ENCODE peak calls at places on chromosomes 13 and 19, in six cellular contexts. C is cardiac fibroblast, A is BJ, H is uterus, D is H1, N is ovary. B is an unnamed sample.
A peak's percentile ranks its signal among the peaks of the same experiment; 100 is the strongest.

GRCh38 chr19:3154957-3155736 is 19.3 kb downstream of the GNA15 start:
- DNase-seq in D (no peak), A (peak; percentile 96), N (no peak), C (peak; percentile 99), H (peak; percentile 87), B (peak; percentile 80)

GRCh38 chr19:50669319-50670101 is 20.3 kb downstream of the C19orf81 start:
- DNase-seq in C (peak; percentile 52), N (no peak), A (no peak), H (no peak), D (peak; percentile 67), B (no peak)

GRCh38 chr19:58350001-58350801 is 3.1 kb downstream of the A1BG start:
- DNase-seq in A (no peak), C (peak; percentile 15), N (no peak), D (no peak), H (no peak), B (no peak)

GRCh38 chr19:19543640-19544039 is 5.6 kb downstream of the CILP2 start:
- DNase-seq in C (no peak), N (no peak), A (no peak), D (no peak), H (no peak), B (no peak)

GRCh38 chr13:20182231-20182846 is 10.4 kb downstream of the GJB2 start:
- DNase-seq in C (peak; percentile 84), H (no peak), A (no peak), N (no peak), D (no peak), B (no peak)

GRCh38 chr19:883661-884211 is 9.3 kb downstream of the MED16 start:
- DNase-seq in C (no peak), D (no peak), N (no peak), H (no peak), A (no peak), B (no peak)

GRCh38 chr13:99389520-99390304 is 82.5 kb upstream of the GPR183 start:
- DNase-seq in N (no peak), H (no peak), A (no peak), C (no peak), D (no peak), B (no peak)

GRCh38 chr19:1045247-1045603 is 5.3 kb downstream of the ABCA7 start:
- DNase-seq in A (no peak), H (no peak), N (no peak), C (no peak), D (peak; percentile 85), B (peak; percentile 20)

GRCh38 chr19:16026756-16027155 is 49.5 kb upstream of the TPM4 start:
- DNase-seq in A (no peak), C (no peak), N (no peak), D (no peak), H (no peak), B (no peak)

GRCh38 chr19:51552996-51553725 is 17.9 kb upstream of the ZNF175 start:
- DNase-seq in H (no peak), D (peak; percentile 73), C (peak; percentile 68), A (no peak), N (peak; percentile 32), B (peak; percentile 66)

GRCh38 chr13:65090191-65090590 is 2139.9 kb downstream of the PCDH9 start:
- DNase-seq in D (no peak), C (no peak), A (no peak), H (no peak), N (no peak), B (no peak)

GRCh38 chr13:28620011-28620830 is 38.7 kb upstream of the POMP start:
- DNase-seq in H (no peak), A (no peak), C (no peak), D (no peak), N (no peak), B (no peak)

GRCh38 chr13:25872871-25873607 is 178.8 kb downstream of the SHISA2 start:
- DNase-seq in A (no peak), D (no peak), H (no peak), C (peak; percentile 15), N (no peak), B (no peak)

GRCh38 chr13:72469932-72470331 is 257.5 kb downstream of the MZT1 start:
- DNase-seq in A (no peak), C (no peak), H (no peak), N (no peak), D (no peak), B (no peak)

GRCh38 chr19:2512523-2513431 is 36.9 kb downstream of the GADD45B start:
- DNase-seq in C (no peak), A (no peak), D (no peak), N (no peak), H (no peak), B (no peak)

GRCh38 chr19:45558399-45558878 is 26.2 kb downstream of the OPA3 start:
- DNase-seq in C (peak; percentile 57), D (peak; percentile 79), H (no peak), N (no peak), A (no peak), B (no peak)

GRCh38 chr19:40305403-40305802 is 20.3 kb upstream of the AKT2 start:
- DNase-seq in A (peak; percentile 26), N (peak; percentile 81), C (peak; percentile 95), H (peak; percentile 75), D (peak; percentile 66), B (peak; percentile 86)

GRCh38 chr13:21060063-21060826 is 1.1 kb downstream of the LATS2 start:
- DNase-seq in D (peak; percentile 62), C (peak; percentile 60), A (no peak), N (peak; percentile 56), H (peak; percentile 54), B (peak; percentile 68)

GRCh38 chr13:100357764-100358163 is 230.8 kb downstream of the GGACT start:
- DNase-seq in D (no peak), A (no peak), N (no peak), C (no peak), H (no peak), B (no peak)

GRCh38 chr13:74274946-74275345 is 140.7 kb upstream of the KLF12 start:
- DNase-seq in D (no peak), A (no peak), H (no peak), C (no peak), N (no peak), B (no peak)

GRCh38 chr19:18194554-18195238 is 1.7 kb downstream of the MPV17L2 start:
- DNase-seq in D (peak; percentile 76), H (peak; percentile 64), N (peak; percentile 82), C (peak; percentile 79), A (no peak), B (no peak)

GRCh38 chr19:56916528-56916927 is 76.0 kb upstream of the PEG3 start:
- DNase-seq in A (no peak), C (no peak), H (no peak), D (no peak), N (no peak), B (no peak)

GRCh38 chr13:46132109-46132508 is 27.3 kb upstream of the CPB2 start:
- DNase-seq in C (no peak), A (no peak), N (no peak), D (no peak), H (no peak), B (no peak)

GRCh38 chr13:97160421-97160820 is 61.7 kb upstream of the MBNL2 start:
- DNase-seq in H (no peak), A (no peak), N (no peak), C (no peak), D (no peak), B (no peak)

GRCh38 chr19:29596885-29597525 is 9.1 kb upstream of the POP4 start:
- DNase-seq in A (no peak), D (no peak), H (no peak), N (no peak), C (peak; percentile 21), B (no peak)

GRCh38 chr19:31351212-31352193 is 2.3 kb upstream of the TSHZ3 start:
- DNase-seq in A (no peak), D (peak; percentile 66), H (peak; percentile 51), C (peak; percentile 58), N (peak; percentile 68), B (peak; percentile 39)

GRCh38 chr19:2867025-2867991 is at the start of gene ZNF556:
- DNase-seq in N (peak; percentile 93), C (no peak), A (no peak), H (peak; percentile 32), D (no peak), B (peak; percentile 59)

GRCh38 chr19:13051581-13052165 is 51.0 kb downstream of the LYL1 start:
- DNase-seq in D (peak; percentile 85), A (no peak), C (peak; percentile 52), H (peak; percentile 69), N (peak; percentile 77), B (peak; percentile 74)
- H3K4me3 ChIP-seq in D (peak overlapping the region; percentile 17), A (no peak overlapping the region), C (no peak overlapping the region), H (no peak overlapping the region), N (peak overlapping the region; percentile 23), B (peak overlapping the region; percentile 50)

GRCh38 chr19:49327878-49328544 is 3.0 kb upstream of the SLC6A16 start:
- DNase-seq in D (no peak), A (no peak), H (no peak), N (no peak), C (peak; percentile 44), B (no peak)
- TF ChIP-seq CTCF in D (peak; percentile 63), A (peak; percentile 71), H (peak; percentile 24), N (no peak), C (peak; percentile 75), B (peak; percentile 57)

DNA sequence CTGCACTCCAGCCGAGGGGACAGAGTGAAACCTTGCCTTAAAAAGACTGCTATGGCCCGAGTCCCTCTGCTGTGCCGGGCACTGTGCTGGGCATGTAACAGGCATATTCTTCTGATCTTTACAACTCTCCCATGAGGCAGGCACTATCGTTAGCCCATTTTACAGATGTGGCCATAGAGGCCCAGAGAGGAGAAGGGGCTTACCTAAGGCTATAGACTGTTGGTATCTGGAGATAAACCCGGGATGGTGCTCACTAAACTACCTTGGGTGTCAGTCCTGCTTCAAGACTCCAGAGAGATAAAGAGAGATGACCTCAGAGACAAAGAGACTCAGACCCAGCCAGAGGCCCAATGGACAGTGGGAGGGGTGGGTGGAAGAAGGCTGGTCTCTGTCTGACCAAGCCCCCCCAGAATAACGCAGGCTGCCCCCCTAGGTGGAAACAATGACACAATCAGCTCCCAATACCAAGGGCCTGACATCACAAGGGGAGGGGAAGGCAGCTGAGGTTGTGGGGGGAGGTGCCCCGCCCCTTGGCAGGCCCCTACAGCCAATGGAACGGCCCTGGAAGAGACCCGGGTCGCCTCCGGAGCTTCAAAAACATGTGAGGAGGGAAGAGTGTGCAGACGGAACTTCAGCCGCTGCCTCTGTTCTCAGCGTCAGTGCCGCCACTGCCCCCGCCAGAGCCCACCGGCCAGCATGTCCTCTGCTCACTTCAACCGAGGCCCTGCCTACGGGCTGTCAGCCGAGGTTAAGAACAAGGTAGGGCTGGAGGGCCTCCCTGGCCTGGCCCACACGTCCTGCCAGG is at the start of gene CNN1:
- DNase-seq in D (peak; percentile 83), C (peak; percentile 54), N (peak; percentile 86), A (peak; percentile 51), H (peak; percentile 97), B (peak; percentile 59)
- H3K4me3 ChIP-seq in D (peak within 1 kb of the TSS; percentile 54), C (peak within 1 kb of the TSS; percentile 14), N (peak within 1 kb of the TSS; percentile 57), A (peak within 1 kb of the TSS; percentile 42), H (peak within 1 kb of the TSS; percentile 94), B (peak within 1 kb of the TSS; percentile 47)

GRCh38 chr19:54429176-54429495 is 13.9 kb downstream of the TTYH1 start:
- DNase-seq in C (no peak), A (no peak), N (no peak), H (no peak), D (no peak), B (no peak)

GRCh38 chr19:54431255-54431838 is 16.1 kb downstream of the TTYH1 start:
- DNase-seq in H (no peak), C (peak; percentile 57), D (no peak), N (peak; percentile 50), A (no peak), B (no peak)

GRCh38 chr19:54428323-54429175 is 13.3 kb downstream of the TTYH1 start:
- DNase-seq in A (no peak), C (no peak), D (no peak), H (no peak), N (no peak), B (no peak)

GRCh38 chr19:54430306-54431254 is 15.3 kb downstream of the TTYH1 start:
- DNase-seq in H (no peak), N (no peak), D (peak; percentile 94), C (peak; percentile 46), A (no peak), B (peak; percentile 71)

GRCh38 chr19:54429545-54430227 is 14.4 kb downstream of the TTYH1 start:
- DNase-seq in H (no peak), C (no peak), N (no peak), D (peak; percentile 59), A (no peak), B (no peak)
- TF ChIP-seq CTCF in H (no peak), C (no peak), N (no peak), D (peak; percentile 3), A (no peak), B (no peak)

B was measured in psoas muscle.